ENCODE peak calls at places on chromosome 6, in eight cellular contexts. S, D, L, U, C, X, O and V are unnamed samples.

GRCh38 chr6:1620504-1621327 is 11.0 kb downstream of the FOXC1 start:
- DNase-seq in S (no peak), D (no peak), L (no peak), U (no peak), C (no peak), X (no peak), O (no peak), V (no peak)

GRCh38 chr6:105886066-105886811 is 199.9 kb upstream of the PRDM1 start:
- DNase-seq in S (no peak), D (no peak), L (no peak), U (no peak), C (no peak), X (no peak), O (no peak), V (no peak)

GRCh38 chr6:18391018-18391417 is 3.9 kb downstream of the RNF144B start:
- DNase-seq in S (no peak), D (no peak), L (no peak), U (no peak), C (no peak), X (no peak), O (no peak), V (no peak)

GRCh38 chr6:36345681-36346417 is 9.2 kb upstream of the BNIP5 start:
- DNase-seq in S (no peak), D (no peak), L (no peak), U (no peak), C (no peak), X (no peak), O (no peak), V (no peak)

GRCh38 chr6:159097256-159097655 is 52.5 kb upstream of the TAGAP start:
- DNase-seq in S (no peak), D (no peak), L (no peak), U (no peak), C (no peak), X (no peak), O (no peak), V (no peak)

GRCh38 chr6:13604546-13605416 is 10.4 kb upstream of the NOL7 start:
- DNase-seq in S (no peak), D (no peak), L (no peak), U (no peak), C (no peak), X (no peak), O (no peak), V (no peak)

GRCh38 chr6:3585320-3585935 is 128.6 kb upstream of the SLC22A23 start:
- DNase-seq in S (no peak), D (peak), L (peak), U (no peak), C (peak), X (no peak), O (no peak), V (no peak)

GRCh38 chr6:123127807-123128206 is 131.8 kb downstream of the CLVS2 start:
- DNase-seq in S (peak), D (no peak), L (no peak), U (no peak), C (peak), X (no peak), O (no peak), V (no peak)

GRCh38 chr6:32461493-32461892 is 21.8 kb downstream of the HLA-DRA start:
- DNase-seq in S (no peak), D (no peak), L (no peak), U (no peak), C (no peak), X (no peak), O (no peak), V (no peak)

GRCh38 chr6:90286884-90287488 is 9.7 kb downstream of the BACH2 start:
- DNase-seq in S (peak), D (peak), L (peak), U (peak), C (peak), X (peak), O (no peak), V (no peak)

GRCh38 chr6:53112404-53112803 is 36.2 kb downstream of the GCM1 start:
- DNase-seq in S (no peak), D (no peak), L (no peak), U (no peak), C (no peak), X (no peak), O (no peak), V (no peak)

GRCh38 chr6:29887819-29888581 is 54.3 kb upstream of the HLA-A start:
- DNase-seq in S (peak), D (peak), L (peak), U (peak), C (peak), X (peak), O (peak), V (peak)

GRCh38 chr6:108001696-108002231 is 43.8 kb upstream of the SEC63 start:
- DNase-seq in S (no peak), D (no peak), L (no peak), U (no peak), C (no peak), X (no peak), O (no peak), V (no peak)

GRCh38 chr6:104941694-104942177 is 15.2 kb upstream of the LIN28B start:
- DNase-seq in S (no peak), D (no peak), L (no peak), U (no peak), C (no peak), X (no peak), O (no peak), V (no peak)